ENCODE peak calls at places on chromosomes 2 and 18, in eight cellular contexts. One of them, this sample, is unnamed.

GRCh38 chr18:56575819-56576663 is 62.4 kb downstream of the TXNL1 start:
- DNase-seq in HT-29: peak
- DNase-seq in NCI-H2227 treated with DMSO at 0.1 percent for 48 hours: peak
- DNase-seq in COLO829: peak
- DNase-seq in RCC 7860: peak
- DNase-seq in GM23248: peak
- DNase-seq in AML-193: peak
- DNase-seq in H7: peak
- DNase-seq in this sample: peak

GRCh38 chr2:107407974-107408373 is 418.7 kb upstream of the RGPD4 start:
- DNase-seq in HT-29: no peak
- DNase-seq in NCI-H2227 treated with DMSO at 0.1 percent for 48 hours: no peak
- DNase-seq in COLO829: no peak
- DNase-seq in RCC 7860: no peak
- DNase-seq in GM23248: no peak
- DNase-seq in AML-193: no peak
- DNase-seq in H7: no peak
- DNase-seq in this sample: no peak

GRCh38 chr2:174605687-174606086 is 8.1 kb upstream of the WIPF1 start:
- DNase-seq in HT-29: no peak
- DNase-seq in NCI-H2227 treated with DMSO at 0.1 percent for 48 hours: no peak
- DNase-seq in COLO829: no peak
- DNase-seq in RCC 7860: no peak
- DNase-seq in GM23248: peak
- DNase-seq in AML-193: peak
- DNase-seq in H7: no peak
- DNase-seq in this sample: no peak

GRCh38 chr18:29892960-29893558 is 1149.5 kb downstream of the DSC3 start:
- DNase-seq in HT-29: peak
- DNase-seq in NCI-H2227 treated with DMSO at 0.1 percent for 48 hours: no peak
- DNase-seq in COLO829: no peak
- DNase-seq in RCC 7860: no peak
- DNase-seq in GM23248: peak
- DNase-seq in AML-193: no peak
- DNase-seq in H7: no peak
- DNase-seq in this sample: no peak

GRCh38 chr2:53442783-53443182 is 324.8 kb upstream of the CHAC2 start:
- DNase-seq in HT-29: peak
- DNase-seq in NCI-H2227 treated with DMSO at 0.1 percent for 48 hours: no peak
- DNase-seq in COLO829: no peak
- DNase-seq in RCC 7860: no peak
- DNase-seq in GM23248: no peak
- DNase-seq in AML-193: no peak
- DNase-seq in H7: no peak
- DNase-seq in this sample: no peak

GRCh38 chr2:240917009-240917683 is 11.0 kb downstream of the CROCC2 start:
- DNase-seq in HT-29: no peak
- DNase-seq in NCI-H2227 treated with DMSO at 0.1 percent for 48 hours: no peak
- DNase-seq in COLO829: no peak
- DNase-seq in RCC 7860: no peak
- DNase-seq in GM23248: no peak
- DNase-seq in AML-193: no peak
- DNase-seq in H7: peak
- DNase-seq in this sample: no peak

GRCh38 chr2:53820711-53821110 is 33.9 kb downstream of the ERLEC1 start:
- DNase-seq in HT-29: no peak
- DNase-seq in NCI-H2227 treated with DMSO at 0.1 percent for 48 hours: no peak
- DNase-seq in COLO829: no peak
- DNase-seq in RCC 7860: no peak
- DNase-seq in GM23248: no peak
- DNase-seq in AML-193: no peak
- DNase-seq in H7: no peak
- DNase-seq in this sample: no peak

GRCh38 chr2:172606285-172606684 is 50.4 kb downstream of the PDK1 start:
- DNase-seq in HT-29: no peak
- DNase-seq in NCI-H2227 treated with DMSO at 0.1 percent for 48 hours: no peak
- DNase-seq in COLO829: no peak
- DNase-seq in RCC 7860: no peak
- DNase-seq in GM23248: peak
- DNase-seq in AML-193: no peak
- DNase-seq in H7: no peak
- DNase-seq in this sample: no peak

GRCh38 chr18:5518899-5519371 is 24.9 kb downstream of the EPB41L3 start:
- DNase-seq in HT-29: no peak
- DNase-seq in NCI-H2227 treated with DMSO at 0.1 percent for 48 hours: no peak
- DNase-seq in COLO829: peak
- DNase-seq in RCC 7860: peak
- DNase-seq in GM23248: peak
- DNase-seq in AML-193: no peak
- DNase-seq in H7: no peak
- DNase-seq in this sample: no peak

GRCh38 chr2:36438454-36438977 is 82.9 kb downstream of the CRIM1 start:
- DNase-seq in HT-29: no peak
- DNase-seq in NCI-H2227 treated with DMSO at 0.1 percent for 48 hours: no peak
- DNase-seq in COLO829: peak
- DNase-seq in RCC 7860: peak
- DNase-seq in GM23248: peak
- DNase-seq in AML-193: no peak
- DNase-seq in H7: peak
- DNase-seq in this sample: no peak

GRCh38 chr2:49146412-49146811 is 7.9 kb downstream of the FSHR start:
- DNase-seq in HT-29: no peak
- DNase-seq in NCI-H2227 treated with DMSO at 0.1 percent for 48 hours: no peak
- DNase-seq in COLO829: no peak
- DNase-seq in RCC 7860: no peak
- DNase-seq in GM23248: no peak
- DNase-seq in AML-193: no peak
- DNase-seq in H7: no peak
- DNase-seq in this sample: no peak

GRCh38 chr2:225270861-225271260 is 128.6 kb upstream of the NYAP2 start:
- DNase-seq in HT-29: peak
- DNase-seq in NCI-H2227 treated with DMSO at 0.1 percent for 48 hours: peak
- DNase-seq in COLO829: peak
- DNase-seq in RCC 7860: peak
- DNase-seq in GM23248: peak
- DNase-seq in AML-193: peak
- DNase-seq in H7: no peak
- DNase-seq in this sample: no peak

GRCh38 chr2:152051373-152051893 is 47.4 kb downstream of the CACNB4 start:
- DNase-seq in HT-29: no peak
- DNase-seq in NCI-H2227 treated with DMSO at 0.1 percent for 48 hours: no peak
- DNase-seq in COLO829: no peak
- DNase-seq in RCC 7860: no peak
- DNase-seq in GM23248: no peak
- DNase-seq in AML-193: no peak
- DNase-seq in H7: no peak
- DNase-seq in this sample: no peak

GRCh38 chr18:52046842-52047241 is 293.2 kb upstream of the DCC start:
- DNase-seq in HT-29: no peak
- DNase-seq in NCI-H2227 treated with DMSO at 0.1 percent for 48 hours: peak
- DNase-seq in COLO829: no peak
- DNase-seq in RCC 7860: no peak
- DNase-seq in GM23248: no peak
- DNase-seq in AML-193: no peak
- DNase-seq in H7: no peak
- DNase-seq in this sample: no peak

GRCh38 chr2:159129807-159130206 is 156.7 kb downstream of the WDSUB1 start:
- DNase-seq in HT-29: no peak
- DNase-seq in NCI-H2227 treated with DMSO at 0.1 percent for 48 hours: no peak
- DNase-seq in COLO829: no peak
- DNase-seq in RCC 7860: no peak
- DNase-seq in GM23248: no peak
- DNase-seq in AML-193: no peak
- DNase-seq in H7: no peak
- DNase-seq in this sample: no peak

GRCh38 chr2:71889991-71890684 is 257.5 kb downstream of the CYP26B1 start:
- DNase-seq in HT-29: no peak
- DNase-seq in NCI-H2227 treated with DMSO at 0.1 percent for 48 hours: no peak
- DNase-seq in COLO829: peak
- DNase-seq in RCC 7860: peak
- DNase-seq in GM23248: peak
- DNase-seq in AML-193: no peak
- DNase-seq in H7: no peak
- DNase-seq in this sample: no peak

GRCh38 chr2:905833-906140 is 44.9 kb upstream of the SNTG2 start:
- DNase-seq in HT-29: no peak
- DNase-seq in NCI-H2227 treated with DMSO at 0.1 percent for 48 hours: no peak
- DNase-seq in COLO829: no peak
- DNase-seq in RCC 7860: no peak
- DNase-seq in GM23248: no peak
- DNase-seq in AML-193: no peak
- DNase-seq in H7: peak
- DNase-seq in this sample: no peak

GRCh38 chr2:213766465-213766891 is 482.2 kb downstream of the SPAG16 start:
- DNase-seq in HT-29: no peak
- DNase-seq in NCI-H2227 treated with DMSO at 0.1 percent for 48 hours: no peak
- DNase-seq in COLO829: no peak
- DNase-seq in RCC 7860: no peak
- DNase-seq in GM23248: peak
- DNase-seq in AML-193: no peak
- DNase-seq in H7: no peak
- DNase-seq in this sample: no peak

GRCh38 chr2:11562011-11562410 is 28.2 kb downstream of the GREB1 start:
- DNase-seq in HT-29: no peak
- DNase-seq in NCI-H2227 treated with DMSO at 0.1 percent for 48 hours: no peak
- DNase-seq in COLO829: no peak
- DNase-seq in RCC 7860: no peak
- DNase-seq in GM23248: no peak
- DNase-seq in AML-193: no peak
- DNase-seq in H7: peak
- DNase-seq in this sample: no peak

GRCh38 chr2:41910126-41910525 is 137.7 kb upstream of the PKDCC start:
- DNase-seq in HT-29: no peak
- DNase-seq in NCI-H2227 treated with DMSO at 0.1 percent for 48 hours: no peak
- DNase-seq in COLO829: no peak
- DNase-seq in RCC 7860: peak
- DNase-seq in GM23248: peak
- DNase-seq in AML-193: no peak
- DNase-seq in H7: no peak
- DNase-seq in this sample: no peak

GRCh38 chr2:28359222-28360065 is 33.2 kb upstream of the FOSL2 start:
- DNase-seq in HT-29: peak
- DNase-seq in NCI-H2227 treated with DMSO at 0.1 percent for 48 hours: no peak
- DNase-seq in COLO829: no peak
- DNase-seq in RCC 7860: peak
- DNase-seq in GM23248: no peak
- DNase-seq in AML-193: peak
- DNase-seq in H7: no peak
- DNase-seq in this sample: peak

GRCh38 chr2:225584821-225585220 is 185.3 kb downstream of the NYAP2 start:
- DNase-seq in HT-29: no peak
- DNase-seq in NCI-H2227 treated with DMSO at 0.1 percent for 48 hours: no peak
- DNase-seq in COLO829: no peak
- DNase-seq in RCC 7860: no peak
- DNase-seq in GM23248: no peak
- DNase-seq in AML-193: no peak
- DNase-seq in H7: peak
- DNase-seq in this sample: no peak

GRCh38 chr2:169303579-169304285 is 58.6 kb downstream of the LRP2 start:
- DNase-seq in HT-29: no peak
- DNase-seq in NCI-H2227 treated with DMSO at 0.1 percent for 48 hours: no peak
- DNase-seq in COLO829: no peak
- DNase-seq in RCC 7860: no peak
- DNase-seq in GM23248: no peak
- DNase-seq in AML-193: no peak
- DNase-seq in H7: no peak
- DNase-seq in this sample: no peak

GRCh38 chr2:105143467-105144127 is 97.9 kb upstream of the GPR45 start:
- DNase-seq in HT-29: no peak
- DNase-seq in NCI-H2227 treated with DMSO at 0.1 percent for 48 hours: no peak
- DNase-seq in COLO829: no peak
- DNase-seq in RCC 7860: no peak
- DNase-seq in GM23248: no peak
- DNase-seq in AML-193: no peak
- DNase-seq in H7: peak
- DNase-seq in this sample: no peak

GRCh38 chr2:161005170-161005569 is 155.1 kb upstream of the TANK start:
- DNase-seq in HT-29: no peak
- DNase-seq in NCI-H2227 treated with DMSO at 0.1 percent for 48 hours: no peak
- DNase-seq in COLO829: no peak
- DNase-seq in RCC 7860: no peak
- DNase-seq in GM23248: peak
- DNase-seq in AML-193: no peak
- DNase-seq in H7: no peak
- DNase-seq in this sample: no peak

GRCh38 chr2:70707706-70708105 is 60.3 kb downstream of the ADD2 start:
- DNase-seq in HT-29: no peak
- DNase-seq in NCI-H2227 treated with DMSO at 0.1 percent for 48 hours: no peak
- DNase-seq in COLO829: no peak
- DNase-seq in RCC 7860: no peak
- DNase-seq in GM23248: no peak
- DNase-seq in AML-193: no peak
- DNase-seq in H7: no peak
- DNase-seq in this sample: no peak

GRCh38 chr2:178008636-178009289 is 63.8 kb downstream of the PDE11A start:
- DNase-seq in HT-29: peak
- DNase-seq in NCI-H2227 treated with DMSO at 0.1 percent for 48 hours: peak
- DNase-seq in COLO829: no peak
- DNase-seq in RCC 7860: peak
- DNase-seq in GM23248: peak
- DNase-seq in AML-193: no peak
- DNase-seq in H7: no peak
- DNase-seq in this sample: no peak

GRCh38 chr2:101063753-101064502 is 61.8 kb downstream of the RPL31 start:
- DNase-seq in HT-29: peak
- DNase-seq in NCI-H2227 treated with DMSO at 0.1 percent for 48 hours: no peak
- DNase-seq in COLO829: peak
- DNase-seq in RCC 7860: peak
- DNase-seq in GM23248: peak
- DNase-seq in AML-193: no peak
- DNase-seq in H7: no peak
- DNase-seq in this sample: no peak

GRCh38 chr2:52919668-52920067 is 847.9 kb upstream of the CHAC2 start:
- DNase-seq in HT-29: peak
- DNase-seq in NCI-H2227 treated with DMSO at 0.1 percent for 48 hours: no peak
- DNase-seq in COLO829: no peak
- DNase-seq in RCC 7860: no peak
- DNase-seq in GM23248: no peak
- DNase-seq in AML-193: no peak
- DNase-seq in H7: no peak
- DNase-seq in this sample: no peak

GRCh38 chr2:46198164-46198883 is 98.9 kb upstream of the EPAS1 start:
- DNase-seq in HT-29: no peak
- DNase-seq in NCI-H2227 treated with DMSO at 0.1 percent for 48 hours: no peak
- DNase-seq in COLO829: no peak
- DNase-seq in RCC 7860: no peak
- DNase-seq in GM23248: peak
- DNase-seq in AML-193: no peak
- DNase-seq in H7: peak
- DNase-seq in this sample: no peak

GRCh38 chr18:23356915-23357421 is 96.1 kb upstream of the RIOK3 start:
- DNase-seq in HT-29: no peak
- DNase-seq in NCI-H2227 treated with DMSO at 0.1 percent for 48 hours: no peak
- DNase-seq in COLO829: no peak
- DNase-seq in RCC 7860: no peak
- DNase-seq in GM23248: peak
- DNase-seq in AML-193: no peak
- DNase-seq in H7: no peak
- DNase-seq in this sample: no peak